ENCODE peak calls at places on chromosomes 13 and 19, in seven cellular contexts. E is fibroblast of lung, S is psoas muscle, K is Peyer's patch, D is RWPE2, R is heart right ventricle, I is lower lobe of right lung. T is an unnamed sample. For H3K4me1, the result is how much of the 10 kb centered on the place peaks cover.

GRCh38 chr19:28039677-28040381 is 1173.1 kb downstream of the UQCRFS1 start:
- DNase-seq in E (no peak), S (no peak), K (no peak), D (no peak), R (no peak), I (no peak), T (no peak)

GRCh38 chr19:35353635-35354034 is 4.6 kb upstream of the FFAR3 start:
- DNase-seq in E (peak), S (no peak), K (no peak), D (peak), R (no peak), I (peak), T (no peak)

GRCh38 chr19:11382898-11383705 is 1.0 kb downstream of the EPOR start:
- DNase-seq in E (no peak), S (peak), K (peak), D (peak), R (peak), I (peak), T (peak)

GRCh38 chr13:87554045-87554444 is 117.1 kb upstream of the SLITRK5 start:
- DNase-seq in E (no peak), S (no peak), K (no peak), D (no peak), R (no peak), I (no peak), T (no peak)

GRCh38 chr19:6062274-6062673 is 48.0 kb downstream of the RFX2 start:
- DNase-seq in E (no peak), S (peak), K (peak), D (no peak), R (peak), I (peak), T (no peak)

GRCh38 chr19:2533072-2533425 is 57.1 kb downstream of the GADD45B start:
- DNase-seq in E (no peak), S (no peak), K (no peak), D (no peak), R (no peak), I (no peak), T (no peak)

GRCh38 chr19:3098141-3098514 is 4.0 kb downstream of the GNA11 start:
- DNase-seq in E (no peak), S (peak), K (no peak), D (peak), R (peak), I (no peak), T (no peak)

GRCh38 chr13:42377640-42378382 is 105.9 kb downstream of the AKAP11 start:
- DNase-seq in E (no peak), S (no peak), K (peak), D (no peak), R (no peak), I (no peak), T (no peak)

GRCh38 chr13:42041684-42042035 is 6.8 kb upstream of the DGKH start:
- DNase-seq in E (peak), S (peak), K (no peak), D (peak), R (peak), I (peak), T (peak)

GRCh38 chr19:17097593-17098126 is 22.1 kb downstream of the MYO9B start:
- DNase-seq in E (peak), S (no peak), K (no peak), D (no peak), R (no peak), I (no peak), T (no peak)

GRCh38 chr19:3670796-3671679 is 29.2 kb downstream of the PIP5K1C start:
- DNase-seq in E (peak), S (peak), K (no peak), D (no peak), R (peak), I (peak), T (no peak)

GRCh38 chr13:32695602-32696250 is 109.5 kb downstream of the PDS5B start:
- DNase-seq in E (peak), S (no peak), K (no peak), D (no peak), R (no peak), I (no peak), T (no peak)

GRCh38 chr13:72638059-72638815 is 89.2 kb downstream of the MZT1 start:
- DNase-seq in E (no peak), S (no peak), K (no peak), D (no peak), R (no peak), I (no peak), T (no peak)

GRCh38 chr19:3821156-3821555 is 35.0 kb upstream of the MATK start:
- DNase-seq in E (no peak), S (no peak), K (no peak), D (no peak), R (no peak), I (no peak), T (no peak)

GRCh38 chr19:40524133-40524549 is 52.5 kb upstream of the SHKBP1 start:
- DNase-seq in E (no peak), S (no peak), K (no peak), D (no peak), R (no peak), I (no peak), T (no peak)

GRCh38 chr19:44212865-44213346 is 574 bp downstream of the ZNF227 start:
- DNase-seq in E (peak), S (no peak), K (no peak), D (no peak), R (peak), I (no peak), T (no peak)

GRCh38 chr19:5196832-5197231 is 143.8 kb downstream of the PTPRS start:
- DNase-seq in E (no peak), S (no peak), K (no peak), D (no peak), R (no peak), I (no peak), T (no peak)

GRCh38 chr19:5450482-5450881 is 4.7 kb upstream of the ZNRF4 start:
- DNase-seq in E (no peak), S (no peak), K (no peak), D (no peak), R (no peak), I (no peak), T (no peak)

GRCh38 chr13:108463365-108463764 is 166.0 kb upstream of the MYO16 start:
- DNase-seq in E (peak), S (no peak), K (no peak), D (no peak), R (no peak), I (no peak), T (no peak)

GRCh38 chr13:74134777-74135305 is 637 bp upstream of the KLF12 start:
- DNase-seq in E (no peak), S (peak), K (peak), D (peak), R (peak), I (peak), T (peak)

GRCh38 chr19:45883881-45884681 is 1.9 kb downstream of the IRF2BP1 start:
- DNase-seq in E (no peak), S (no peak), K (no peak), D (no peak), R (no peak), I (no peak), T (no peak)

GRCh38 chr13:75769141-75769905 is 133.2 kb downstream of the LMO7 start:
- DNase-seq in E (no peak), S (no peak), K (no peak), D (no peak), R (no peak), I (no peak), T (peak)

GRCh38 chr13:99465454-99465853 is 35.8 kb upstream of the TM9SF2 start:
- DNase-seq in E (no peak), S (no peak), K (no peak), D (no peak), R (no peak), I (no peak), T (no peak)

GRCh38 chr13:20451397-20451796 is 74.3 kb downstream of the CRYL1 start:
- DNase-seq in E (no peak), S (no peak), K (no peak), D (no peak), R (no peak), I (no peak), T (no peak)

GRCh38 chr19:1147934-1148549 is 26.0 kb downstream of the SBNO2 start:
- DNase-seq in E (no peak), S (no peak), K (no peak), D (no peak), R (no peak), I (no peak), T (no peak)

GRCh38 chr13:100398360-100398759 is 190.2 kb downstream of the GGACT start:
- DNase-seq in E (no peak), S (no peak), K (no peak), D (no peak), R (no peak), I (no peak), T (no peak)

GRCh38 chr19:31214086-31214485 is 135.2 kb downstream of the TSHZ3 start:
- DNase-seq in E (peak), S (peak), K (peak), D (peak), R (peak), I (peak), T (peak)

GRCh38 chr19:13036366-13036976 is 41.2 kb downstream of the NFIX start:
- DNase-seq in E (no peak), S (peak), K (no peak), D (no peak), R (no peak), I (peak), T (peak)
- H3K4me3 ChIP-seq in E (no peak), S (peak), K (no peak), D (no peak), R (no peak), I (no peak), T (no peak)

DNA sequence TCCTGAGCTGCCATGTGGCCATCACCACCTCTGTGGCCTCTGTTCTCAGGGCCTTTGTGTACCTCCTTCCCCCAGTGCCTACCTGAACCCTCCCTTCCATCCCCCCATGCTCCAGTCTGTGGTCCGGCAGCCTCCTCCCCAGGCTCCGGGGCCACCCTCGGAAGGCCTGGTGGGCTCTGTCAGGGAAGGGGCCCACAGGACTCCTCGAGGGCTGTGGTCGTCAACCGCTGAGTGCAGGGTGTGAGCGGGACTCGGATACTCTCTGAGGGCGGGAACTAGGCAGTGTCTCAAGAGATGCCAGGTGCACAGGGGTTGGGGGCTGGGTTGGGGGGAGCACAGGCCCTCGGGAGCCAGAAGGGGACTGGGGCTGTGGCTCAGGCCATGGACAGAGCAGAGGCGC is 3.9 kb downstream of the MAP2K7 start:
- DNase-seq in E (no peak), S (no peak), K (no peak), D (peak), R (no peak), I (no peak), T (no peak)
- H3K4me1 ChIP-seq in E (under half), S (under half), K (under half), D (under half), R (under half), I (under half), T (under half)

DNA sequence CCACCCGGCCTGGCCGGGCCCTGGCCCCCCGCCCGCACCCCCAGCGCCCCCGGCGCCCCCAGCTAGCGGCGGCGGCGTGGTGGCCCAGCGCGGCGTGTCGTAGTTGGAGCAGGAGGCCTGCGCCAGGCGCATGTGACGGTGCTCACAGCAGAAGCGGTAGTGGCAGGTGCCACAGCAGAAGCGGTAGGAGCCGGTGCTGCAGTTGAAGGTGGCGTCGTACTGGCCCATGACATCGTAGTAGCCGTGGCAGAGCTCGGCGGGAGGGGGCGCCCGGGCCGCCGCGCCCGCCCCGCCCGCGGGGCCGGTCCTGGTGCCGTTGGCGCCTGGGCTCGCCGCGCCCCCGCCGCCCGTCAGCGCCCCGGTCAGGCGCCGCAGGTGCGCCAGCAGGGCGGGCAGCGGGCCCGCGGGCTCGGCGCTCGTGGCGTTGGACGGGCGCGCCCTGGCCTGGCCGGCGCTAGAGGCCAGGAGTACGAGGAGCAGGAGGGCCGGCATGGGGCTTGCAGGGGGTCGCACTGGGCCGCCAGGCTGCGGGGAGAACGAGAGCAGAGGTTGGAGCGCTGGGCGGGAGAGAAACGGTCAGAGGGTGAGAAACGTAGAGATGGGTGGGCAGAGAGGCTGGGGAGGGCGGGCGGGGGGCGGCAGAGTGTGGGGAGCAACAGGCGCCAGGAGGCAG is 592 bp downstream of the SHISA7 start:
- DNase-seq in E (no peak), S (no peak), K (no peak), D (no peak), R (no peak), I (no peak), T (no peak)
- H3K4me3 ChIP-seq in E (no peak), S (no peak), K (no peak), D (no peak), R (no peak), I (no peak), T (no peak)

GRCh38 chr13:24261566-24261965 is 47.8 kb upstream of the C1QTNF9 start:
- DNase-seq in E (no peak), S (no peak), K (no peak), D (no peak), R (no peak), I (no peak), T (no peak)

GRCh38 chr13:24267283-24267682 is 42.1 kb upstream of the C1QTNF9 start:
- DNase-seq in E (no peak), S (no peak), K (peak), D (no peak), R (peak), I (no peak), T (no peak)

GRCh38 chr13:24265453-24265852 is 43.9 kb upstream of the C1QTNF9 start:
- DNase-seq in E (no peak), S (no peak), K (no peak), D (no peak), R (no peak), I (no peak), T (no peak)

GRCh38 chr13:24264976-24265375 is 44.4 kb upstream of the C1QTNF9 start:
- DNase-seq in E (no peak), S (no peak), K (peak), D (no peak), R (no peak), I (peak), T (no peak)

DNA sequence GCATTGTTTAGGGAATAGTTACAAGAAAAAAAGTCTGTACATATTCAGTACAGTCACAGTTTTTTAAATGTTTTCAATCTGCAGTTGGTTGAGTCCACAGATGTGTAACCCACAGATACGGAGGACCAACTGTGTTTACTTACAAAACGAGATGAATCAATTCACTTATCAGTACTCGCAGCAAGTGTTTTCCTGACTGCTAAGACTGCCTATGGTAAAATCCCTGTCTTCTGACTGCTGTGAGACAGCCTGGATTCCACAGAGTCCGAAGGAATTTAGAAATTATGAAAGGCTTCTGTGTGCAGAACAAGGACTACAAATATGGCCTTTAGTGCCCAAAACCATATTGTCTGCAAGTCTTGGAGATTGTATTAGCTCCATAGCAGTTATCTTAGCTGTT is 45.7 kb upstream of the C1QTNF9 start:
- DNase-seq in E (peak), S (no peak), K (no peak), D (no peak), R (no peak), I (no peak), T (no peak)
- H3K4me1 ChIP-seq in E (under half), S (under half), K (under half), D (under half), R (under half), I (under half), T (under half)

DNA sequence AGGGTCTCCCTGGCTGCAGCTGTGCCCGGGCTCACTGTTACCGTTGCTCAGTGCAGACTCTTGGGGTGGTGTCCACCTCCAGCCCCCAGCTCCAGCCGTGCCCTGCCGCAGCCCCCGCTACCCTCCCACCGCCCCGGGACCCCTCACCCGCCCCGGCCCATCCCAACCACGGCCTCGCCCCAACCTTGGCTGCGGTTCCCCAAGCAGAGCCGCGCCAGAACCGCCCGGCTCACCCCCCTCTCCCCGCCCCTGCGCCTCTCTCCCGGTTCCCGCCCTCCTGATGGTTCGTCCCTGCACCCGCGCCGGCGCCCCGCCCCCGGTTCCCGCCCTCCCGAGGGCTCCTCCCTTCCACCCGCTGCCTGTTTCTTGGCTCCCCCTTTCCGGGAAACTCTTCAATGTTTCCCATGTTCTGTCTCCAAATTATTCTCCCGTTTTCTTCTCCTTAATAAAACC is 40.3 kb downstream of the ANKRD10 start:
- DNase-seq in E (peak), S (peak), K (peak), D (no peak), R (peak), I (peak), T (peak)
- H3K4me3 ChIP-seq in E (peak), S (peak), K (no peak), D (peak), R (peak), I (peak), T (peak)

DNA sequence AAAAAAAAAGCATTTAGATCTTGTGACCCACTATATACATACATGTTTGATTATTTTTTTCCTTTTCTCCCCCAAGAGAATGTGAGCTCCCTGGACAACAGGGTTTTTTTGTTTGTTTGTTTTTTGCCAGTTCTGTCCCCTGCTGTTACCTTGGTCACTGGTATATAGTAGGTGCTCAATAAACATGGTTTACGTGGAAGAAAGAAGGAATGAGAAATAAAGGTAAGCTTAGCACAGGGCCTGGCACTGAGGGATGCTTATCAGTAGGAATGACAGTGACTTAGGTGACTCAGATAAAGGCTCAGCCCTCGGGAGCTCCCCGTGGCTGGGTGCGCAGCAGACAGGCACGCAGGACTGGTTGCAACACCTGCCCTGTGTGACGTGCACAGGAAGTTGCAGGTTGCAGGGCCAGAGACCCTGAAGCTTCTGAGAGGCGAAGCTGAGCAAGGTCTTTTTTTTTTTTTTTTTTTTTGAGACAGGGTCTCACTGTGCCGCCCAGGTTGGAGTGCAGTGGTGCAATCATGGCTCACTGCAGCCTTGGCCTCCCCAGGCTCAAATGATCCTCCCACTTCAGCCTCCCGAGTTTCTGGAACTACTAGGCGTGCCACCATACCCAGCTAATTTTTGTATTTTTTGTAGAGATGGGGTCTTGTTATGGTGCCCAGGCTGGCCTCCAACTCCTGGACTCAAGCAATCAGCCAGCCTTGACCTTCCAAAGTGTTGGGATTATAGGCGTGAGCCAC is 10.3 kb upstream of the PAK4 start:
- DNase-seq in E (no peak), S (no peak), K (no peak), D (no peak), R (no peak), I (no peak), T (no peak)
- H3K4me1 ChIP-seq in E (under half), S (under half), K (under half), D (under half), R (under half), I (under half), T (under half)